ENCODE peak calls at places on chromosomes 3 and 15, in eight cellular contexts. One of them, this sample, is unnamed.

GRCh38 chr3:57038466-57039164 is 21.8 kb upstream of the SPATA12 start:
- DNase-seq in thoracic aorta: no peak
- DNase-seq in right lobe of liver: no peak
- DNase-seq in endodermal cell: no peak
- DNase-seq in neuronal stem cell: no peak
- DNase-seq in mesendoderm: no peak
- DNase-seq in Karpas-422: no peak
- DNase-seq in tibial artery: no peak
- DNase-seq in this sample: no peak

GRCh38 chr3:194711913-194712312 is 26.2 kb downstream of the FAM43A start:
- DNase-seq in Karpas-422: no peak
- DNase-seq in endodermal cell: no peak
- DNase-seq in mesendoderm: peak
- DNase-seq in right lobe of liver: no peak
- DNase-seq in tibial artery: no peak
- DNase-seq in neuronal stem cell: no peak
- DNase-seq in thoracic aorta: no peak
- DNase-seq in this sample: no peak

GRCh38 chr3:69460034-69460433 is 74.1 kb upstream of the FRMD4B start:
- DNase-seq in mesendoderm: peak
- DNase-seq in thoracic aorta: no peak
- DNase-seq in tibial artery: no peak
- DNase-seq in Karpas-422: no peak
- DNase-seq in neuronal stem cell: no peak
- DNase-seq in right lobe of liver: no peak
- DNase-seq in endodermal cell: no peak
- DNase-seq in this sample: no peak

GRCh38 chr3:101262393-101263240 is 57.8 kb downstream of the IMPG2 start:
- DNase-seq in Karpas-422: no peak
- DNase-seq in thoracic aorta: no peak
- DNase-seq in endodermal cell: no peak
- DNase-seq in neuronal stem cell: no peak
- DNase-seq in right lobe of liver: no peak
- DNase-seq in mesendoderm: no peak
- DNase-seq in tibial artery: no peak
- DNase-seq in this sample: peak

GRCh38 chr3:126436826-126437717 is 38.6 kb downstream of the ZXDC start:
- DNase-seq in right lobe of liver: no peak
- DNase-seq in neuronal stem cell: no peak
- DNase-seq in tibial artery: no peak
- DNase-seq in thoracic aorta: no peak
- DNase-seq in Karpas-422: no peak
- DNase-seq in mesendoderm: no peak
- DNase-seq in endodermal cell: no peak
- DNase-seq in this sample: no peak

GRCh38 chr3:140258222-140258724 is 323.3 kb downstream of the CLSTN2 start:
- DNase-seq in neuronal stem cell: no peak
- DNase-seq in Karpas-422: no peak
- DNase-seq in endodermal cell: no peak
- DNase-seq in mesendoderm: no peak
- DNase-seq in thoracic aorta: no peak
- DNase-seq in tibial artery: no peak
- DNase-seq in right lobe of liver: no peak
- DNase-seq in this sample: no peak

GRCh38 chr3:84772841-84773240 is 185.9 kb upstream of the CADM2 start:
- DNase-seq in thoracic aorta: no peak
- DNase-seq in endodermal cell: no peak
- DNase-seq in mesendoderm: peak
- DNase-seq in tibial artery: no peak
- DNase-seq in Karpas-422: no peak
- DNase-seq in right lobe of liver: no peak
- DNase-seq in neuronal stem cell: no peak
- DNase-seq in this sample: no peak

GRCh38 chr3:30012941-30013543 is 593.4 kb upstream of the TGFBR2 start:
- DNase-seq in thoracic aorta: peak
- DNase-seq in neuronal stem cell: peak
- DNase-seq in Karpas-422: peak
- DNase-seq in right lobe of liver: peak
- DNase-seq in mesendoderm: peak
- DNase-seq in tibial artery: peak
- DNase-seq in endodermal cell: peak
- DNase-seq in this sample: peak

GRCh38 chr3:168161696-168162095 is 66.0 kb upstream of the GOLIM4 start:
- DNase-seq in mesendoderm: no peak
- DNase-seq in right lobe of liver: no peak
- DNase-seq in neuronal stem cell: no peak
- DNase-seq in tibial artery: no peak
- DNase-seq in endodermal cell: no peak
- DNase-seq in Karpas-422: no peak
- DNase-seq in thoracic aorta: no peak
- DNase-seq in this sample: no peak

GRCh38 chr3:187997946-187998561 is 155.9 kb upstream of the LPP start:
- DNase-seq in endodermal cell: no peak
- DNase-seq in right lobe of liver: no peak
- DNase-seq in neuronal stem cell: no peak
- DNase-seq in tibial artery: no peak
- DNase-seq in thoracic aorta: no peak
- DNase-seq in Karpas-422: no peak
- DNase-seq in mesendoderm: no peak
- DNase-seq in this sample: peak

GRCh38 chr15:65638681-65639089 is 16.9 kb downstream of the SLC24A1 start:
- DNase-seq in right lobe of liver: no peak
- DNase-seq in mesendoderm: peak
- DNase-seq in endodermal cell: peak
- DNase-seq in tibial artery: no peak
- DNase-seq in Karpas-422: peak
- DNase-seq in thoracic aorta: no peak
- DNase-seq in neuronal stem cell: peak
- DNase-seq in this sample: peak

GRCh38 chr3:37945803-37946530 is 44.6 kb upstream of the VILL start:
- DNase-seq in mesendoderm: peak
- DNase-seq in Karpas-422: no peak
- DNase-seq in endodermal cell: peak
- DNase-seq in tibial artery: no peak
- DNase-seq in neuronal stem cell: no peak
- DNase-seq in right lobe of liver: peak
- DNase-seq in thoracic aorta: no peak
- DNase-seq in this sample: peak

GRCh38 chr15:32935139-32935538 is 217.3 kb downstream of the GREM1 start:
- DNase-seq in mesendoderm: no peak
- DNase-seq in tibial artery: no peak
- DNase-seq in Karpas-422: no peak
- DNase-seq in right lobe of liver: no peak
- DNase-seq in neuronal stem cell: no peak
- DNase-seq in thoracic aorta: no peak
- DNase-seq in endodermal cell: no peak
- DNase-seq in this sample: no peak

GRCh38 chr15:32928876-32929275 is 211.1 kb downstream of the GREM1 start:
- DNase-seq in Karpas-422: no peak
- DNase-seq in endodermal cell: no peak
- DNase-seq in thoracic aorta: no peak
- DNase-seq in right lobe of liver: no peak
- DNase-seq in tibial artery: no peak
- DNase-seq in mesendoderm: peak
- DNase-seq in neuronal stem cell: no peak
- DNase-seq in this sample: no peak

GRCh38 chr15:32936283-32936918 is 218.6 kb downstream of the GREM1 start:
- DNase-seq in endodermal cell: no peak
- DNase-seq in mesendoderm: peak
- DNase-seq in right lobe of liver: no peak
- DNase-seq in neuronal stem cell: no peak
- DNase-seq in thoracic aorta: no peak
- DNase-seq in tibial artery: no peak
- DNase-seq in Karpas-422: no peak
- DNase-seq in this sample: no peak

DNA sequence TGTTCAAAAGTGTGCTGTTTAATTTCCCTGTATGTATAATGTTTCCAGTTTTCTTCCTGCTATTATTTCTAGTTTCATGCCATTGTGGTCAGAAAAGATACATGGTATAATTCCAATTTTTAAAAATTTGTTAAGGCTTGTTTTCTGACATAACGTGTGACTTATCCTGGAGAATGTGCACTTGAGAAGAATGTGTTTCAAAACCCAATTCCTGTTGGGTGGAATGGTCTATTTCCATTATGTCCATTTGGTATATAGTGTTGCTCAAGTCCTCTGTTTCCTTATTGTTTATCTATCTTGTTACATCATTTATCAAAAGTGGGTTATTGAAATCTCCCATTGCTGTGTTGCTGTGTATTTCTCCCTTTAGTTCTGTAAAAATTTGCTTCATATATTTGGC is 215.4 kb downstream of the GREM1 start:
- DNase-seq in thoracic aorta: no peak
- DNase-seq in right lobe of liver: no peak
- DNase-seq in mesendoderm: no peak
- DNase-seq in endodermal cell: no peak
- DNase-seq in tibial artery: no peak
- DNase-seq in Karpas-422: no peak
- DNase-seq in neuronal stem cell: no peak
- DNase-seq in this sample: no peak
- H3K4me3 ChIP-seq in thoracic aorta: no peak
- H3K4me3 ChIP-seq in right lobe of liver: no peak
- H3K4me3 ChIP-seq in mesendoderm: no peak
- H3K4me3 ChIP-seq in endodermal cell: no peak
- H3K4me3 ChIP-seq in tibial artery: no peak
- H3K4me3 ChIP-seq in Karpas-422: no peak
- H3K4me3 ChIP-seq in neuronal stem cell: no peak
- H3K4me3 ChIP-seq in this sample: no peak

DNA sequence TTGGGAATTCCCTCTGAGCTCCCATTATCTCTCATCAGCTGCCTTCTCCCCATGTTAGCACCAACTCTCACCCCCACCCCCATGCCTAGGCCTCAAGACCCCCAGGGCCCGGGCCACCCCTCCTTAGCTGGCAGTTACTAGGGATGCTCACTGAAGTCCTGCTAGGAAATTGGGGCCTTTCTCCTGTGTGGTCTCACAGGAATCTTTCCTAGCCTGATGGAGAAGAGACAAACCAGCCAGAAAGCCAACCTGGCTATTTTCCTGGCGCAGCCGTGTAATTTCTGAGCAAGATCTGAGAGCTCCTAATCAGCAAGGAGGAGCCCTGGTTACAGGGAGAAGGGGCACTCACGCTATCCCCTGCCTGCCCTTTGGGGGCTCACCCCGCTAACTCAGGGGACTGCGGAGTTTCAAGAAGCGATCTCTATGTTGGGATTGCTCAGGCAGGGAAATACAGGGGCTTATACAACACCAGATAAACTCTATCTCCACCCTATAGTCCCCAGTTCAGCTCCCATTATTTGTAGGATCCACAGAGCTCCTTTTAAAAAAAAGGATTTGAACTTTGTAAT is 25.1 kb downstream of the NR2F2 start:
- DNase-seq in right lobe of liver: no peak
- DNase-seq in neuronal stem cell: no peak
- DNase-seq in Karpas-422: no peak
- DNase-seq in tibial artery: no peak
- DNase-seq in thoracic aorta: no peak
- DNase-seq in endodermal cell: no peak
- DNase-seq in mesendoderm: no peak
- DNase-seq in this sample: no peak
- H3K4me3 ChIP-seq in right lobe of liver: no peak
- H3K4me3 ChIP-seq in neuronal stem cell: no peak
- H3K4me3 ChIP-seq in Karpas-422: no peak
- H3K4me3 ChIP-seq in tibial artery: no peak
- H3K4me3 ChIP-seq in thoracic aorta: no peak
- H3K4me3 ChIP-seq in endodermal cell: no peak
- H3K4me3 ChIP-seq in mesendoderm: no peak
- H3K4me3 ChIP-seq in this sample: no peak

GRCh38 chr3:45553469-45553974 is 41.0 kb upstream of the LIMD1 start:
- DNase-seq in tibial artery: no peak
- DNase-seq in right lobe of liver: peak
- DNase-seq in endodermal cell: peak
- DNase-seq in mesendoderm: peak
- DNase-seq in thoracic aorta: no peak
- DNase-seq in neuronal stem cell: no peak
- DNase-seq in Karpas-422: no peak
- DNase-seq in this sample: no peak

GRCh38 chr3:45554001-45554691 is 40.4 kb upstream of the LIMD1 start:
- DNase-seq in neuronal stem cell: no peak
- DNase-seq in thoracic aorta: no peak
- DNase-seq in tibial artery: no peak
- DNase-seq in mesendoderm: peak
- DNase-seq in Karpas-422: no peak
- DNase-seq in right lobe of liver: peak
- DNase-seq in endodermal cell: peak
- DNase-seq in this sample: no peak

GRCh38 chr3:45552773-45553371 is 41.7 kb upstream of the LIMD1 start:
- DNase-seq in endodermal cell: peak
- DNase-seq in mesendoderm: no peak
- DNase-seq in tibial artery: no peak
- DNase-seq in Karpas-422: no peak
- DNase-seq in thoracic aorta: no peak
- DNase-seq in right lobe of liver: no peak
- DNase-seq in neuronal stem cell: no peak
- DNase-seq in this sample: no peak

GRCh38 chr3:45551214-45552010 is 43.1 kb upstream of the LIMD1 start:
- DNase-seq in tibial artery: peak
- DNase-seq in neuronal stem cell: no peak
- DNase-seq in Karpas-422: no peak
- DNase-seq in mesendoderm: peak
- DNase-seq in endodermal cell: peak
- DNase-seq in thoracic aorta: peak
- DNase-seq in right lobe of liver: peak
- DNase-seq in this sample: no peak

GRCh38 chr3:45552031-45552772 is 42.3 kb upstream of the LIMD1 start:
- DNase-seq in Karpas-422: no peak
- DNase-seq in right lobe of liver: no peak
- DNase-seq in thoracic aorta: no peak
- DNase-seq in endodermal cell: peak
- DNase-seq in neuronal stem cell: no peak
- DNase-seq in tibial artery: no peak
- DNase-seq in mesendoderm: no peak
- DNase-seq in this sample: no peak
- H3K4me3 ChIP-seq in Karpas-422: no peak
- H3K4me3 ChIP-seq in right lobe of liver: no peak
- H3K4me3 ChIP-seq in thoracic aorta: no peak
- H3K4me3 ChIP-seq in endodermal cell: no peak
- H3K4me3 ChIP-seq in neuronal stem cell: no peak
- H3K4me3 ChIP-seq in tibial artery: no peak
- H3K4me3 ChIP-seq in mesendoderm: no peak
- H3K4me3 ChIP-seq in this sample: no peak

DNA sequence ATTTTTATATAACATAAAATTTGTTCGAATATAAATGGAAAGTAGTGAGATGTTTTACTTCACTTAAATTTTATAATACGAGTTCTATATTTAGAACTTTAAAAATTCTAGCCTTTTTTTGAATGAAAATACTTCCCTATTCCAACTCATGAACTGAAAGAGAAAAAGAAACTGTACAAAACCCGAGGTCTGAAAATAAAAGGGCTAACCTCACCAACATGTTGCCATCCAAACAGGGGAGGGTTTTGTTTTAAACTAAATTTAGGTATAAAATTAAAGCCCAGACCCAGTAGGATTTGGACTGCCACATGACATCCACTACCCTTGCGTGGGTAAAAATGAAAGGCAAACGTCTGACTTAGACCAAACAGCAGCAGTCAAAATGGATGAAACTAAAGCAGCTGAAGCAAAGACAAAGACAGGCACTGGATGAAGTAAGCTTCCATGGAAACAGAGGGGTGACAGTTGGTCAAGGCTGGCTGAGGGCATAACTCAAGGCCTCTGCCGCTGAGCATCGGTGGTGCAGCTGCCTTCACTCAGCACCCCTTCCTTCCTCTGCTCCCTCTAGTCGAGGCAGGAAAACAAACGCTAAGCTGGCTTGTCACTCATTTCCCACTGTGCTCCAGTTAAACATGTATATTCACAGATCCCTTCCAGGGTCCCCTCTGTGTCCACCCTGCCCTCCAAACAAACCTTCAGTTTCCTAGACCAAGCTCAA is 58.1 kb downstream of the TM4SF4 start:
- DNase-seq in Karpas-422: no peak
- DNase-seq in mesendoderm: no peak
- DNase-seq in endodermal cell: no peak
- DNase-seq in right lobe of liver: no peak
- DNase-seq in neuronal stem cell: no peak
- DNase-seq in thoracic aorta: no peak
- DNase-seq in tibial artery: no peak
- DNase-seq in this sample: no peak
- H3K4me3 ChIP-seq in Karpas-422: no peak
- H3K4me3 ChIP-seq in mesendoderm: no peak
- H3K4me3 ChIP-seq in endodermal cell: no peak
- H3K4me3 ChIP-seq in right lobe of liver: no peak
- H3K4me3 ChIP-seq in neuronal stem cell: no peak
- H3K4me3 ChIP-seq in thoracic aorta: peak
- H3K4me3 ChIP-seq in tibial artery: no peak
- H3K4me3 ChIP-seq in this sample: no peak